ENCODE peak calls at places on chromosomes 6 and 20, in nine cellular contexts. W is HFFc6, Q is fibroblast of pulmonary artery, C is astrocyte of the cerebellum, U is ovary, I is AG04450, H is hepatocyte, N is endothelial cell, O is B cell. P is an unnamed sample.

GRCh38 chr6:164665328-164665727 is 644.1 kb downstream of the C6orf118 start:
- DNase-seq in W (no peak), Q (no peak), C (no peak), U (no peak), I (no peak), H (no peak), N (no peak), O (no peak), P (no peak)

GRCh38 chr6:83592770-83593394 is 80.5 kb downstream of the PRSS35 start:
- DNase-seq in W (peak), Q (peak), C (no peak), U (no peak), I (no peak), H (peak), N (peak), O (no peak), P (no peak)

GRCh38 chr6:13407709-13408695 is 79.4 kb downstream of the GFOD1 start:
- DNase-seq in W (peak), Q (peak), C (no peak), U (no peak), I (peak), H (no peak), N (no peak), O (no peak), P (peak)

GRCh38 chr20:2750343-2751251 is 49.8 kb downstream of the CPXM1 start:
- DNase-seq in W (peak), Q (peak), C (no peak), U (peak), I (no peak), H (peak), N (no peak), O (no peak), P (no peak)

GRCh38 chr6:90493332-90493731 is 93.5 kb downstream of the MAP3K7 start:
- DNase-seq in W (no peak), Q (peak), C (no peak), U (no peak), I (no peak), H (no peak), N (no peak), O (no peak), P (no peak)

GRCh38 chr20:57398901-57399535 is 7.8 kb downstream of the RBM38 start:
- DNase-seq in W (no peak), Q (no peak), C (no peak), U (no peak), I (no peak), H (no peak), N (no peak), O (no peak), P (no peak)

GRCh38 chr6:147947521-147947920 is 395.1 kb upstream of the SASH1 start:
- DNase-seq in W (no peak), Q (peak), C (no peak), U (no peak), I (no peak), H (no peak), N (no peak), O (no peak), P (no peak)

GRCh38 chr6:168261234-168261633 is 58.3 kb downstream of the DACT2 start:
- DNase-seq in W (no peak), Q (no peak), C (no peak), U (no peak), I (no peak), H (no peak), N (no peak), O (no peak), P (no peak)

GRCh38 chr6:37653229-37653628 is 44.5 kb downstream of the MDGA1 start:
- DNase-seq in W (no peak), Q (no peak), C (no peak), U (no peak), I (no peak), H (no peak), N (no peak), O (no peak), P (no peak)

DNA sequence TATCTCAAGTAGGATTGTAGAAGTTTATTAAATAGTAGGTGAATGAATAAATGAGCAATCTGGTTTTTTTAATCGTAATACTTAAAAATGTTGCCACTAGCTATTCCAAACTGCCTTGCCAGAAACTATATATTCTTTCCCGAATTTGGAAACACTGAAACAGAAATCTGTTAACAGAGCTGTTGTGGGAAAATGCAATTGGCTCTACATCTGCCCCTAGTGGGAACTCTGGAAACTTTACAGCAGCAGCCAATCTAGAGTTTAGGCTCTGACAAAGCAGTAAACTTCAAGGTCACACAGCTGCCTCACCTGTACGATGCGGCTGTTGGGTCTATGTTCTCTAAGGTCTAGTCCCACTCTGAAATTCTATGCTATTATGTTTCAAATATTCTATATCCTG is 41.7 kb downstream of the SYNE1 start:
- DNase-seq in W (peak), Q (peak), C (no peak), U (no peak), I (no peak), H (peak), N (no peak), O (no peak), P (no peak)
- TF ChIP-seq CTCF in W (peak), Q (peak), C (peak), U (no peak), I (peak), H (peak), N (peak), O (no peak), P (peak)

GRCh38 chr20:44942264-44942973 is 17.8 kb downstream of the TOMM34 start:
- DNase-seq in W (no peak), Q (no peak), C (no peak), U (no peak), I (no peak), H (no peak), N (no peak), O (no peak), P (no peak)
- TF ChIP-seq CTCF in W (peak), Q (no peak), C (no peak), U (no peak), I (no peak), H (no peak), N (no peak), O (no peak), P (no peak)

GRCh38 chr6:72669324-72669723 is 47.5 kb downstream of the KCNQ5 start:
- DNase-seq in W (no peak), Q (no peak), C (no peak), U (no peak), I (no peak), H (no peak), N (no peak), O (no peak), P (no peak)
- TF ChIP-seq CTCF in W (no peak), Q (no peak), C (no peak), U (no peak), I (no peak), H (no peak), N (no peak), O (no peak), P (no peak)

GRCh38 chr20:34534391-34535165 is 18.4 kb downstream of the DYNLRB1 start:
- DNase-seq in W (no peak), Q (no peak), C (no peak), U (no peak), I (no peak), H (no peak), N (no peak), O (no peak), P (no peak)

GRCh38 chr20:34535301-34535840 is 19.1 kb downstream of the DYNLRB1 start:
- DNase-seq in W (no peak), Q (no peak), C (no peak), U (no peak), I (no peak), H (no peak), N (no peak), O (no peak), P (no peak)

GRCh38 chr20:34538671-34539123 is 19.8 kb upstream of the MAP1LC3A start:
- DNase-seq in W (peak), Q (peak), C (no peak), U (no peak), I (no peak), H (peak), N (peak), O (peak), P (peak)

GRCh38 chr20:34537651-34538050 is 20.9 kb upstream of the MAP1LC3A start:
- DNase-seq in W (no peak), Q (no peak), C (no peak), U (no peak), I (no peak), H (no peak), N (no peak), O (no peak), P (no peak)

GRCh38 chr20:34536798-34537394 is 20.7 kb downstream of the DYNLRB1 start:
- DNase-seq in W (no peak), Q (peak), C (no peak), U (no peak), I (no peak), H (no peak), N (peak), O (no peak), P (no peak)
- TF ChIP-seq CTCF in W (peak), Q (peak), C (peak), U (no peak), I (peak), H (no peak), N (peak), O (peak), P (peak)

GRCh38 chr20:10910535-10911239 is 236.9 kb upstream of the JAG1 start:
- DNase-seq in W (no peak), Q (peak), C (no peak), U (no peak), I (no peak), H (no peak), N (no peak), O (no peak), P (no peak)
- TF ChIP-seq CTCF in W (no peak), Q (peak), C (peak), U (no peak), I (peak), H (no peak), N (no peak), O (no peak), P (no peak)

GRCh38 chr6:7446644-7447325 is 57.2 kb downstream of the RIOK1 start:
- DNase-seq in W (no peak), Q (no peak), C (no peak), U (no peak), I (no peak), H (no peak), N (no peak), O (no peak), P (no peak)
- TF ChIP-seq CTCF in W (no peak), Q (no peak), C (no peak), U (no peak), I (no peak), H (no peak), N (no peak), O (no peak), P (no peak)

GRCh38 chr6:29753309-29753644 is 30.0 kb downstream of the HLA-F start:
- DNase-seq in W (no peak), Q (no peak), C (no peak), U (no peak), I (no peak), H (no peak), N (no peak), O (no peak), P (no peak)
- TF ChIP-seq CTCF in W (peak), Q (no peak), C (no peak), U (no peak), I (no peak), H (no peak), N (no peak), O (peak), P (no peak)